ENCODE peak calls at places on chromosomes 2 and 18, in ten cellular contexts. H is cardiac fibroblast; L is AG10803; Y is thoracic aorta; D is heart right ventricle; W is astrocyte of the spinal cord; P is right lobe of liver; U is CD8-positive, alpha-beta T cell; B is cardiac muscle cell; A is kidney epithelial cell. N is an unnamed sample.

GRCh38 chr2:239625913-239626734 is 225.3 kb upstream of the HDAC4 start:
- DNase-seq in Y (no peak), L (no peak), P (no peak), U (no peak), D (no peak), H (no peak), W (no peak), B (no peak), A (no peak), N (no peak)

GRCh38 chr2:27527182-27527581 is 30.5 kb downstream of the GCKR start:
- DNase-seq in U (no peak), W (no peak), H (no peak), A (no peak), D (no peak), Y (no peak), B (no peak), L (no peak), P (no peak), N (no peak)

GRCh38 chr18:44552706-44553105 is 128.0 kb upstream of the SETBP1 start:
- DNase-seq in U (no peak), A (no peak), D (no peak), H (no peak), Y (no peak), L (no peak), W (peak; percentile 39), B (no peak), P (no peak), N (no peak)

GRCh38 chr2:240916571-240917008 is 10.5 kb downstream of the CROCC2 start:
- DNase-seq in A (peak; percentile 37), Y (peak; percentile 29), U (no peak), P (peak; percentile 19), D (peak; percentile 54), L (peak; percentile 88), W (peak; percentile 90), H (peak; percentile 82), B (peak; percentile 44), N (peak; percentile 16)

GRCh38 chr2:144659731-144660275 is 139.9 kb upstream of the ZEB2 start:
- DNase-seq in Y (peak; percentile 30), D (no peak), H (peak; percentile 69), A (peak; percentile 91), U (peak; percentile 54), B (no peak), W (peak; percentile 98), L (peak; percentile 95), P (no peak), N (peak; percentile 96)

GRCh38 chr2:206245178-206245778 is 29.2 kb upstream of the ZDBF2 start:
- DNase-seq in W (no peak), L (no peak), B (no peak), H (no peak), D (no peak), P (no peak), U (no peak), A (no peak), Y (no peak), N (no peak)

GRCh38 chr2:12948231-12948962 is 231.7 kb downstream of the TRIB2 start:
- DNase-seq in Y (no peak), P (no peak), D (no peak), L (peak; percentile 70), U (no peak), H (peak; percentile 22), W (peak; percentile 37), B (no peak), A (no peak), N (no peak)

GRCh38 chr2:193011870-193012269 is 817.1 kb upstream of the TMEFF2 start:
- DNase-seq in B (no peak), W (no peak), D (no peak), Y (no peak), U (no peak), A (no peak), L (no peak), H (no peak), P (no peak), N (no peak)

GRCh38 chr2:48940606-48941005 is 185.1 kb upstream of the LHCGR start:
- DNase-seq in P (no peak), L (no peak), D (no peak), A (no peak), H (peak; percentile 71), U (no peak), W (no peak), B (no peak), Y (no peak), N (no peak)

GRCh38 chr2:195330513-195330956 is 326.5 kb upstream of the SLC39A10 start:
- DNase-seq in A (no peak), B (no peak), Y (no peak), L (no peak), U (no peak), W (no peak), H (no peak), P (no peak), D (no peak), N (no peak)

GRCh38 chr2:182240862-182241371 is 185.9 kb downstream of the PDE1A start:
- DNase-seq in P (no peak), B (peak; percentile 42), D (no peak), L (peak; percentile 12), H (peak; percentile 31), W (peak; percentile 48), A (no peak), U (no peak), Y (no peak), N (peak; percentile 11)

GRCh38 chr2:134083548-134083947 is 170.3 kb upstream of the MGAT5 start:
- DNase-seq in P (no peak), Y (no peak), U (no peak), A (no peak), H (no peak), L (no peak), B (no peak), W (no peak), D (no peak), N (no peak)

GRCh38 chr2:231985823-231986261 is 24.3 kb downstream of the DIS3L2 start:
- DNase-seq in B (no peak), W (no peak), A (no peak), H (no peak), P (no peak), L (no peak), D (no peak), Y (no peak), U (no peak), N (no peak)

GRCh38 chr2:64225491-64225890 is 81.3 kb upstream of the PELI1 start:
- DNase-seq in P (no peak), W (peak; percentile 30), L (peak; percentile 11), H (no peak), U (no peak), B (no peak), A (no peak), D (no peak), Y (no peak), N (no peak)

GRCh38 chr2:70089946-70090523 is 2.8 kb downstream of the PCBP1 start:
- DNase-seq in U (no peak), Y (no peak), D (no peak), L (no peak), A (no peak), B (no peak), P (no peak), W (no peak), H (no peak), N (no peak)
- H3K4me3 ChIP-seq in U (peak overlapping the region; percentile 95), Y (peak overlapping the region; percentile 91), D (peak overlapping the region; percentile 72), L (peak overlapping the region; percentile 96), A (no peak overlapping the region), B (no peak overlapping the region), P (peak overlapping the region; percentile 77), W (peak overlapping the region; percentile 86), H (peak overlapping the region; percentile 73), N (peak overlapping the region; percentile 82)

GRCh38 chr2:73987948-73988700 is 3.4 kb downstream of the TET3 start:
- DNase-seq in Y (no peak), U (no peak), P (no peak), B (no peak), W (no peak), L (no peak), D (no peak), A (no peak), H (peak; percentile 40), N (no peak)

GRCh38 chr2:73985318-73986084 is 791 bp downstream of the TET3 start:
- DNase-seq in D (peak; percentile 54), W (no peak), A (no peak), L (no peak), B (peak; percentile 63), P (peak; percentile 52), U (peak; percentile 49), H (peak; percentile 38), Y (no peak), N (no peak)

GRCh38 chr2:73986085-73986680 is 1.5 kb downstream of the TET3 start:
- DNase-seq in P (no peak), W (no peak), B (no peak), A (no peak), H (no peak), D (no peak), Y (no peak), L (no peak), U (peak; percentile 36), N (no peak)

GRCh38 chr2:73984922-73985317 is 210 bp downstream of the TET3 start:
- DNase-seq in H (peak; percentile 30), A (no peak), Y (no peak), W (no peak), B (no peak), P (peak; percentile 87), L (no peak), D (peak; percentile 48), U (peak; percentile 68), N (no peak)

GRCh38 chr2:73987109-73987947 is 2.6 kb downstream of the TET3 start:
- DNase-seq in P (peak; percentile 52), D (no peak), Y (no peak), U (peak; percentile 50), W (peak; percentile 56), A (no peak), B (peak; percentile 42), L (no peak), H (peak; percentile 64), N (no peak)
- TF ChIP-seq CTCF in P (no peak), D (peak; percentile 47), Y (no peak), U (no peak), W (peak; percentile 53), A (peak; percentile 52), B (peak; percentile 41), L (peak; percentile 27), H (no peak), N (peak; percentile 51)

DNA sequence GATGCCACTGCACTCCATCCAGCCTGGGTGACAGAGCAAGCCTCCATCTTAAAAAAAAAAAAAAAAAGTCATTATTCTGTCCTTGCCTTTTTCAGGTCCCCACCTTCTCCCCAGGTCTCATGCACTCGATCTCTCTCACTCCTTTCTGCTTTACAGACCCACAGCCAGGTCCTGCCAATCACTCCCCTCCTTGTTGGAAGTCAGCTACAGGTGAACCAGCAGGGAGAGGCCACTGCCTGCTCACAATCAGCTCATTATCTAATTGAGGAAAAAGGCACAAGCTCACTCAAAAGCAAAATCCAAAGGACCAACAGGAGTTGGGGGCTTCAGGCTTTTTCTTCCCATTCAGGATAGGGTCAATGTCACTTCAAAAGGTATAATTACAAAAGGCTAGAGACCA is 2.0 kb downstream of the WDFY1 start:
- DNase-seq in A (no peak), D (no peak), H (no peak), W (no peak), P (no peak), Y (no peak), L (no peak), U (no peak), B (no peak), N (no peak)
- H3K4me3 ChIP-seq in A (peak overlapping the region; percentile 8), D (peak overlapping the region; percentile 79), H (peak overlapping the region; percentile 94), W (peak overlapping the region; percentile 93), P (no peak overlapping the region), Y (peak overlapping the region; percentile 76), L (peak overlapping the region; percentile 86), U (peak overlapping the region; percentile 86), B (no peak overlapping the region), N (peak overlapping the region; percentile 92)

DNA sequence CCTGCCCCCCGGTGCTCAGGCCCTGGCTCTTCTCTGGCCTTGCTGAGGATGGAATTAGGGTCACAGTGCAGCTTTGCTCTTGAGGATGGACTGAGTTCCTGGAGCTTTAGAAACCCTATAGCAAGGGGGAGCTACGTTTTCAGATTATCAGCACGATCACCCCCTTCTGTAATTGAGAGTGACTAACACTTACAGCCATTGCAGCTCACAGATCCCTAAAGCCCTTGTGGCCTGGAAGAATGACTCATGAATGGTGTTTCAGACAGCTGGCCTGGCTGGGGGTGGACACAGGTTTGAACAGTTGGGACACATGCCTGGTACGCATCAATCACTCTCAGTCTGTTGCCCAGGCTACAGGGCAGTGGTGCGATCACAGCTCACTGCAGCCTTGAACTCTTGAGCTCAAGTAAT is 79.7 kb upstream of the IGFBP5 start:
- DNase-seq in Y (peak; percentile 71), P (no peak), W (peak; percentile 94), D (peak; percentile 48), B (peak; percentile 25), H (peak; percentile 72), L (peak; percentile 97), A (peak; percentile 100), U (no peak), N (peak; percentile 83)
- TF ChIP-seq CTCF in Y (no peak), P (no peak), W (peak; percentile 11), D (no peak), B (no peak), H (no peak), L (peak; percentile 37), A (peak; percentile 11), U (no peak), N (no peak)

N was measured in astrocyte of the cerebellum.